ENCODE peak calls at places on chromosomes 2 and 18, in five cellular contexts. One of them, this sample, is unnamed.

GRCh38 chr2:209805351-209805750 is 33.7 kb downstream of the UNC80 start:
- DNase-seq in fibroblast of pulmonary artery: no peak
- DNase-seq in spleen: no peak
- DNase-seq in body of pancreas: no peak
- DNase-seq in upper lobe of left lung: no peak
- DNase-seq in this sample: no peak

GRCh38 chr2:64166637-64167420 is 22.6 kb upstream of the PELI1 start:
- DNase-seq in fibroblast of pulmonary artery: no peak
- DNase-seq in upper lobe of left lung: no peak
- DNase-seq in spleen: no peak
- DNase-seq in body of pancreas: no peak
- DNase-seq in this sample: no peak

GRCh38 chr2:236971131-236971850 is 114.4 kb upstream of the COPS8 start:
- DNase-seq in body of pancreas: no peak
- DNase-seq in upper lobe of left lung: no peak
- DNase-seq in spleen: no peak
- DNase-seq in fibroblast of pulmonary artery: no peak
- DNase-seq in this sample: no peak

GRCh38 chr18:46152808-46153617 is 48.8 kb downstream of the HAUS1 start:
- DNase-seq in upper lobe of left lung: peak
- DNase-seq in fibroblast of pulmonary artery: no peak
- DNase-seq in body of pancreas: no peak
- DNase-seq in spleen: no peak
- DNase-seq in this sample: no peak

GRCh38 chr2:121085801-121086200 is 199.2 kb downstream of the TFCP2L1 start:
- DNase-seq in fibroblast of pulmonary artery: no peak
- DNase-seq in body of pancreas: peak
- DNase-seq in spleen: no peak
- DNase-seq in upper lobe of left lung: no peak
- DNase-seq in this sample: no peak

GRCh38 chr2:221334466-221334865 is 237.6 kb downstream of the EPHA4 start:
- DNase-seq in body of pancreas: no peak
- DNase-seq in upper lobe of left lung: no peak
- DNase-seq in fibroblast of pulmonary artery: no peak
- DNase-seq in spleen: no peak
- DNase-seq in this sample: no peak

GRCh38 chr2:240925191-240925575 is 19.0 kb downstream of the CROCC2 start:
- DNase-seq in body of pancreas: peak
- DNase-seq in fibroblast of pulmonary artery: no peak
- DNase-seq in spleen: peak
- DNase-seq in upper lobe of left lung: peak
- DNase-seq in this sample: no peak

GRCh38 chr2:162545254-162545653 is 201.3 kb downstream of the GCA start:
- DNase-seq in fibroblast of pulmonary artery: no peak
- DNase-seq in spleen: no peak
- DNase-seq in upper lobe of left lung: no peak
- DNase-seq in body of pancreas: no peak
- DNase-seq in this sample: no peak

GRCh38 chr2:19736191-19736831 is 165.5 kb downstream of the TTC32 start:
- DNase-seq in body of pancreas: no peak
- DNase-seq in spleen: no peak
- DNase-seq in fibroblast of pulmonary artery: no peak
- DNase-seq in upper lobe of left lung: no peak
- DNase-seq in this sample: no peak

DNA sequence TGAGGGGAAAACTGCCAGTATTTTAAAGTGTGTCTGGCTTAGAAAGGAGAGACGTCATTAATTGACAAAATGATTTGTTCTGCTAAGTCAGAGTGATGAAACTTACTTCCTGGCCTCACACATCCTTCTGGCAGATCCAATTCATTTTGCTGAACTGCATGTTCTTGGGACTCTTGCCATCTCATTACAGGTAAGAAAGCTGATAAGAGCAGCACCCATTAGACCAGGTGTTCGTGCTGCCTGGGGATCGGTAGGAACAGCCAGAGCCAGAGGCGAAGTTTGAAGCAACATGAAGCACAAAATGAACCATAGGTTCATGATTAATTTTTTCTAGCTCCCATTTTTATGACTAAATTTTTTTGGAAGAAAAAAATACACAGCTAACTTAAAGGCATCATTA is 38.1 kb downstream of the KCNE4 start:
- DNase-seq in fibroblast of pulmonary artery: no peak
- DNase-seq in upper lobe of left lung: no peak
- DNase-seq in body of pancreas: peak
- DNase-seq in spleen: no peak
- DNase-seq in this sample: no peak
- TF ChIP-seq CTCF in fibroblast of pulmonary artery: no peak
- TF ChIP-seq CTCF in upper lobe of left lung: no peak
- TF ChIP-seq CTCF in body of pancreas: no peak
- TF ChIP-seq CTCF in spleen: no peak
- TF ChIP-seq CTCF in this sample: no peak

DNA sequence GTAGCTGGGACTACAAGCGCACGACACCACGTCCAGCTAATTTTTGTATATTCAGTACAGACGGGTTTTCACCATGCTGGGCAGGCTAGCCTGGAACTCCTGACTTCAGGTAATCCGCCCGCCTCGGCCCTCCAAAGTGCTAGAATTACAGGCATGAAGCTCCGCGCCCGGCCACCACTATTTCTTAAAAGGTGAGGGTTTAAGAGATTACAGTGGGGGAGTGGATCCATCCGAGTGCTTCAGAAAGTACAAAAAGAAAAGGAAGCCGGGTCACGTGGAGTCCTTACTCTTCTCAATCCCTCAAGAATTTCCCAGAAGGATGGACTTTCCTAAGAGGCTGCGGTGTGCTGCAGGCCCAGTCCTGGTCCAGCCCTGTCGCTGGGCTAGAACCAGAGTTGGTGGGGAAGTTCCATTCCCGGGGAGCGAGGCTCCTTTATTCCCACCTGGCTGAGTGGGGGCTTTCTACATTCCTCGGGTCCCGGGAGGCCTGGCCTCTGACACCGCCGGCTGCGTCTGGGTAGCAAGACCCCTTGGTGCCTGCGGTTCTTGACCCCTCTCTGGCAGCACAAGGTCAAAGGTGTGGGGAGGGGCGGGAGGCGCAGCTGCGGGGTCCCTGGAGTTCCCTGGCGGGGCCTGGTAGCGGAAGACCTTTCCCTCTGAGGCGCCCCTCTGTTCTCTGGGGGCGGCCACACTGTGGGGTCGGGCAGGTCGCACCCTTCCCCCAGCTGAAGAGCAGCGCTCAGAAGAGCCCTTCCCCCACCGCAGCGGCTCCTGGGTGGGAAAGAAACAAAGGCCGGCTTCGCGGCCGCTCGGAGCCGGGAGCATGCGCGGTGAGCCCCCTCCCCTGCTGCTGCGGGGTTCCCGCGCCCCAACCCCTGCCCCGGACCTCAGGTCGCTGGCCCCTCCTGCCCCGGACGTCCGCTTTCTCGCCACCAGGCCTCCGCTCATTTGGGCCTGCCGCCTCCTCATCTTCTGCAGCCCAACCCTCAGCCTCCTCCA is 146.5 kb downstream of the ANKRD44 start:
- DNase-seq in body of pancreas: no peak
- DNase-seq in upper lobe of left lung: peak
- DNase-seq in spleen: no peak
- DNase-seq in fibroblast of pulmonary artery: no peak
- DNase-seq in this sample: no peak
- H3K4me3 ChIP-seq in body of pancreas: no peak
- H3K4me3 ChIP-seq in upper lobe of left lung: no peak
- H3K4me3 ChIP-seq in spleen: peak
- H3K4me3 ChIP-seq in fibroblast of pulmonary artery: no peak
- H3K4me3 ChIP-seq in this sample: no peak

GRCh38 chr2:50535971-50536759 is 495.8 kb downstream of the NRXN1 start:
- DNase-seq in body of pancreas: no peak
- DNase-seq in fibroblast of pulmonary artery: peak
- DNase-seq in spleen: no peak
- DNase-seq in upper lobe of left lung: no peak
- DNase-seq in this sample: no peak
- TF ChIP-seq CTCF in body of pancreas: peak
- TF ChIP-seq CTCF in fibroblast of pulmonary artery: peak
- TF ChIP-seq CTCF in spleen: peak
- TF ChIP-seq CTCF in upper lobe of left lung: peak
- TF ChIP-seq CTCF in this sample: peak

GRCh38 chr2:105576050-105576439 is 168.7 kb upstream of the NCK2 start:
- DNase-seq in upper lobe of left lung: peak
- DNase-seq in body of pancreas: no peak
- DNase-seq in spleen: no peak
- DNase-seq in fibroblast of pulmonary artery: no peak
- DNase-seq in this sample: no peak
- H3K4me3 ChIP-seq in upper lobe of left lung: no peak
- H3K4me3 ChIP-seq in body of pancreas: no peak
- H3K4me3 ChIP-seq in spleen: no peak
- H3K4me3 ChIP-seq in fibroblast of pulmonary artery: no peak
- H3K4me3 ChIP-seq in this sample: no peak

GRCh38 chr2:21030983-21031968 is 12.6 kb downstream of the APOB start:
- DNase-seq in upper lobe of left lung: no peak
- DNase-seq in fibroblast of pulmonary artery: no peak
- DNase-seq in body of pancreas: no peak
- DNase-seq in spleen: no peak
- DNase-seq in this sample: no peak
- TF ChIP-seq CTCF in upper lobe of left lung: no peak
- TF ChIP-seq CTCF in fibroblast of pulmonary artery: no peak
- TF ChIP-seq CTCF in body of pancreas: no peak
- TF ChIP-seq CTCF in spleen: no peak
- TF ChIP-seq CTCF in this sample: no peak